ENCODE peak calls at places on chromosomes 6 and 20, in five cellular contexts. P is AG09319, H is osteoblast, L is psoas muscle, F is thoracic aorta. G is an unnamed sample.

GRCh38 chr20:18653736-18654447 is 66.0 kb downstream of the DTD1 start:
- DNase-seq in P (no peak), H (no peak), L (no peak), F (no peak), G (no peak)

GRCh38 chr6:33979750-33980149 is 166.1 kb downstream of the GRM4 start:
- DNase-seq in P (no peak), H (no peak), L (no peak), F (no peak), G (no peak)

GRCh38 chr6:11702039-11702795 is 76.4 kb downstream of the ADTRP start:
- DNase-seq in P (no peak), H (peak), L (no peak), F (no peak), G (no peak)

GRCh38 chr20:44028341-44028715 is 113.7 kb downstream of the TOX2 start:
- DNase-seq in P (no peak), H (no peak), L (no peak), F (no peak), G (no peak)

GRCh38 chr20:47263080-47263479 is 93.4 kb downstream of the ZMYND8 start:
- DNase-seq in P (no peak), H (no peak), L (no peak), F (no peak), G (no peak)

GRCh38 chr6:94501546-94501945 is 1075.8 kb upstream of the MANEA start:
- DNase-seq in P (no peak), H (no peak), L (no peak), F (no peak), G (no peak)

GRCh38 chr6:3194535-3195376 is 32.7 kb downstream of the TUBB2B start:
- DNase-seq in P (no peak), H (no peak), L (no peak), F (no peak), G (no peak)

GRCh38 chr6:111920581-111920980 is 47.3 kb upstream of the FYN start:
- DNase-seq in P (no peak), H (no peak), L (no peak), F (no peak), G (no peak)

GRCh38 chr6:43125555-43125954 is 45.5 kb upstream of the SRF start:
- DNase-seq in P (no peak), H (no peak), L (no peak), F (no peak), G (no peak)

GRCh38 chr6:166927942-166928643 is 28.3 kb downstream of the RNASET2 start:
- DNase-seq in P (no peak), H (no peak), L (no peak), F (no peak), G (no peak)

GRCh38 chr6:158777510-158777909 is 41.7 kb downstream of the EZR start:
- DNase-seq in P (no peak), H (no peak), L (no peak), F (no peak), G (no peak)

GRCh38 chr6:112372213-112372806 is 25.2 kb downstream of the RFPL4B start:
- DNase-seq in P (peak), H (no peak), L (no peak), F (no peak), G (no peak)

GRCh38 chr6:8079116-8079515 is 14.9 kb upstream of the BLOC1S5 start:
- DNase-seq in P (no peak), H (no peak), L (no peak), F (no peak), G (no peak)

GRCh38 chr6:163128324-163128723 is 286.2 kb upstream of the QKI start:
- DNase-seq in P (no peak), H (no peak), L (no peak), F (no peak), G (no peak)

GRCh38 chr6:328924-329323 is 36.6 kb downstream of the DUSP22 start:
- DNase-seq in P (no peak), H (no peak), L (no peak), F (no peak), G (no peak)

GRCh38 chr6:155079985-155080452 is 84.9 kb downstream of the TIAM2 start:
- DNase-seq in P (no peak), H (no peak), L (no peak), F (no peak), G (no peak)

GRCh38 chr6:15871211-15871770 is 208.5 kb upstream of the DTNBP1 start:
- DNase-seq in P (no peak), H (no peak), L (no peak), F (no peak), G (no peak)

GRCh38 chr20:4722993-4723392 is 1.3 kb downstream of the PRND start:
- DNase-seq in P (no peak), H (no peak), L (no peak), F (no peak), G (no peak)

GRCh38 chr6:148217921-148218320 is 124.7 kb upstream of the SASH1 start:
- DNase-seq in P (no peak), H (no peak), L (no peak), F (no peak), G (no peak)

GRCh38 chr20:35952480-35953410 is 1.6 kb downstream of the SCAND1 start:
- DNase-seq in P (no peak), H (no peak), L (no peak), F (no peak), G (no peak)

GRCh38 chr20:38249536-38250310 is 10.8 kb downstream of the KIAA1755 start:
- DNase-seq in P (no peak), H (no peak), L (no peak), F (no peak), G (no peak)

GRCh38 chr6:117495873-117496272 is 13.4 kb downstream of the DCBLD1 start:
- DNase-seq in P (no peak), H (no peak), L (no peak), F (no peak), G (no peak)

GRCh38 chr6:18100296-18100695 is 22.2 kb downstream of the NHLRC1 start:
- DNase-seq in P (no peak), H (no peak), L (no peak), F (no peak), G (no peak)

GRCh38 chr6:111862727-111863126 is 10.5 kb downstream of the FYN start:
- DNase-seq in P (no peak), H (no peak), L (no peak), F (no peak), G (no peak)

GRCh38 chr6:33082702-33083101 is 6.9 kb downstream of the HLA-DPB1 start:
- DNase-seq in P (no peak), H (peak), L (peak), F (no peak), G (no peak)

GRCh38 chr6:89335164-89335563 is 17.4 kb downstream of the UBE2J1 start:
- DNase-seq in P (no peak), H (no peak), L (no peak), F (no peak), G (no peak)

GRCh38 chr6:68778356-68779020 is 143.4 kb downstream of the ADGRB3 start:
- DNase-seq in P (no peak), H (no peak), L (no peak), F (no peak), G (no peak)
- TF ChIP-seq CTCF in P (peak), H (peak), L (peak), F (peak), G (no peak)

GRCh38 chr6:90478278-90478677 is 108.6 kb downstream of the MAP3K7 start:
- DNase-seq in P (no peak), H (no peak), L (no peak), F (no peak), G (no peak)

GRCh38 chr6:90477366-90477765 is 109.5 kb downstream of the MAP3K7 start:
- DNase-seq in P (no peak), H (no peak), L (no peak), F (no peak), G (no peak)

GRCh38 chr6:90483116-90483839 is 103.6 kb downstream of the MAP3K7 start:
- DNase-seq in P (no peak), H (no peak), L (no peak), F (no peak), G (no peak)

GRCh38 chr6:90478789-90479602 is 107.9 kb downstream of the MAP3K7 start:
- DNase-seq in P (peak), H (peak), L (peak), F (peak), G (peak)

DNA sequence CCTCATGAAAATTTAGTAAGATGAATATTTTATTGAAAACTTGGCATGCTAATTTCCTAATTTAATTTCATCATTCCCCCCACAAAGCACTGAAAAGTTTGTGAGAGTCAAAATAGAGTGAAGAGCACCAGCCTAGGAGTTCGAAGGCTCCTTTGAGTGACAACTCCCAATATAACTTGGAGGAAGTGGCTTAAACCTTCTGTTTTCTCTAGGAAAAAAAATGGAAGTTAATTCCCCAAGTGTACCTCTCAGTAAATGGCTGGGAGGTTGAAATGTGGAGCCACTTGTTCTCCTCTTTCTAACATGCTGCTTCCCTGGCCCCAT is 107.3 kb downstream of the MAP3K7 start:
- DNase-seq in P (no peak), H (no peak), L (no peak), F (no peak), G (no peak)
- TF ChIP-seq CTCF in P (no peak), H (no peak), L (no peak), F (no peak), G (no peak)

GRCh38 chr6:138275976-138276375 is 57.7 kb upstream of the PBOV1 start:
- DNase-seq in P (no peak), H (no peak), L (no peak), F (no peak), G (no peak)

GRCh38 chr6:138272543-138273305 is 54.4 kb upstream of the PBOV1 start:
- DNase-seq in P (no peak), H (no peak), L (no peak), F (no peak), G (no peak)

GRCh38 chr6:138277835-138278234 is 59.5 kb upstream of the PBOV1 start:
- DNase-seq in P (no peak), H (no peak), L (no peak), F (no peak), G (no peak)

DNA sequence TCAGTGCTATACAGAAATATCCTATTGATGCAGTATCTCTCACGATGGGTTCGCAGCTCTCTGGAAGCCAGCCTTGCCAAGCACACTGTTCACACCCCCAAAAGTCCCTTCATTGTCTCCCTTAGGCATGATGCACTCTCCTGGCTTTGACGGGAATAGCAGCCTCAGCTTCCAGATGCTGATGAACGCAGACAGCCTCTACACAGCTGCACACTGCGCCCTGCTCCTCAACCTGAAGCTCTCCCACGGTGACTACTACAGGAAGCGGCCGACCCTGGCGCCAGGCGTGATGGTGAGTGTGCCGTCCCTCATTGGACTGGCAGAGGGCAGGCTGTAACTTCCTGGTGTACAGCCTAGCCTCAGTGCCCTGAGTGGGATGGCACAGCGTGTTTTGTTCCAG is 60.0 kb upstream of the PBOV1 start:
- DNase-seq in P (no peak), H (no peak), L (no peak), F (no peak), G (no peak)
- TF ChIP-seq CTCF in P (peak), H (peak), L (no peak), F (no peak), G (no peak)

DNA sequence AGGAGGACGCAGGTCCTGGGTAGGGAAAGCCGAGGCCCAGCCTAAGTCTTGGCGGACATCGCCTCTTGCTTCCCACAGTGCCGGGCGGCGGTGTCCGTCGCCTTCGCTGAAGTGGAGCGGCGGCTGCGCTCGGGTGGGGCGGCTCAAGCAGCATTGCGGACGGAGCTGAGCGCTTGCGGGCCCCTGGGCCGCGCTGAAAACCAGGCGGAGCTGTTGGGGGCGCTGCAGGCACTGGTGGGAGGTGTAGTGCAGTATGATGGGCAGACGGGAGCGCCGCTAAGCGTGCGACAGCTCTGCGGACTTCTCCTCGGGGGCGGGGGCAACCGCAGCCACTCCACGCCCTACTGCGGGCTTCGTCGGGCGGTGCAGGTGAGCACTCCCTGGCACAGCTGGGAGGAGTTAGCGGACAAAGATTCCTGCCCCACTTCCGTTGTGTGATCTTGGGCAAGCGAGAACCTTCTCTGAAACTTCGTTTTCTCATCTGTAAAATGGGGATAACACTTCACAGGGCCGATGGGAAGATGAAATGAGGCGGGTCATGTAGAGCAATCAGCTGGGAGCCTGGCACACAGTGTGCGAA is 4.3 kb downstream of the PRSS16 start:
- DNase-seq in P (no peak), H (peak), L (peak), F (no peak), G (no peak)
- TF ChIP-seq CTCF in P (peak), H (no peak), L (no peak), F (no peak), G (no peak)

GRCh38 chr6:35583893-35584688 is 71.4 kb upstream of the TULP1 start:
- DNase-seq in P (peak), H (peak), L (no peak), F (no peak), G (no peak)
- TF ChIP-seq CTCF in P (peak), H (peak), L (peak), F (peak), G (no peak)

GRCh38 chr6:31738048-31738979 is 1.5 kb upstream of the MSH5 start:
- DNase-seq in P (no peak), H (peak), L (no peak), F (no peak), G (no peak)
- TF ChIP-seq CTCF in P (peak), H (peak), L (no peak), F (no peak), G (no peak)

DNA sequence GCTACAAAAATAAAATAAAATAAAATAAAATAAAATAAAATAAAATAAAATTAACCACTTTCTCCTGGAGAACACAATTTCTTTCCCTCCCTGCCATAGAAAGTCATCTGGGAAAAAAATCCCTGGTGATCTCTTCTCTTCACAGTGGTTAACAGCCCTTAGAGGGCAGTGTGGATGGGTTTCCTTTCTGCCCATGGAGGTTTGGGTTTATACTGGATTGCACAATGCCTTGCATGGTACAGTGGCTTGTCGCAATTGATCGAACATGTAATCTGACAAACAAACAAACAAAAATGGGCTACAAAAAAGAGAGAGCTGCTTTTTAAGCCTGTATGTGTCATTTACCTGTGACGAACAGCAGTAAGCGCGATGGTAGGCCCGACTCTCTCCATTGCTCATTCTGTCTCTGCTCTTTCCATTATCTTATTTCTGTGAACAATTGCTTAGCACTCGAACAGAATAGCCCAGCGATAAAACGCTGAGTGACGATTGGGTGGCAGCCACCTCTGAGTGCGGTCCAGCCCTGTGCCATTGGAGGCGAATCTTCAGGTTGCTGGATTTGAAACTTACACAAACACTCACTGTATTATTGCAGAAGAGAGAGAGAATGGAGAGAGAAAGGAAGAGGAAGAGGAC is 166.1 kb downstream of the CD83 start:
- DNase-seq in P (no peak), H (no peak), L (no peak), F (no peak), G (no peak)
- TF ChIP-seq CTCF in P (peak), H (peak), L (no peak), F (no peak), G (no peak)

DNA sequence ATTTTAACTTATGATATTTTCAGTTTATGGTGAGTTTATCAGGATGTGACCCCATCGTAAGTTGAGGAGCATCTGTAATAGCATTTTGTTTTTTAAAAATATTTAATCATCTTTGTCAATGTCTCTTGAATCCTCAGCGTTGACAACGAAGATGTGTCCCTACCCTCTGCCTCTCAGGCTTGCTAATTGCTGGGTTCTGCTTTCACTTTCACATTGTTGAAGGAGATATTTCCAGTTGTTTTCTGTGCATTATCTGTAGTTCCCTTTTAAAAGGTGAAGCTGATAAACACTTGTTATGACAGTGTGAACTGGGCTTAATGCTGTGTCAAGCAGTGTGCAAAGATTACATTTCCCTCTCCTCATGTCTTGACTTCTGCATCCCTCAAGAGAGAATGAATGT is 54.8 kb downstream of the CSE1L start:
- DNase-seq in P (no peak), H (no peak), L (no peak), F (no peak), G (no peak)
- TF ChIP-seq CTCF in P (no peak), H (no peak), L (no peak), F (no peak), G (no peak)